ENCODE peak calls at places on chromosome 1, in ten cellular contexts. I is DMS153, F is tibial artery, U is ACHN, L is body of pancreas, G is H54, R is sigmoid colon, T is germinal center, K is HEK293T, H is A549. N is an unnamed sample.

GRCh38 chr1:147756336-147756735 is 4.1 kb downstream of the GJA5 start:
- DNase-seq in I (no peak), F (no peak), U (no peak), L (no peak), G (no peak), R (no peak), T (no peak), K (no peak), H (no peak), N (no peak)

GRCh38 chr1:236451796-236452373 is 57.8 kb downstream of the EDARADD start:
- DNase-seq in I (no peak), F (no peak), U (peak; percentile 43), L (peak; percentile 29), G (peak; percentile 40), R (no peak), T (peak; percentile 50), K (peak; percentile 70), H (peak; percentile 46), N (peak; percentile 37)

GRCh38 chr1:203172184-203173115 is 3.2 kb downstream of the MYBPH start:
- DNase-seq in I (peak; percentile 45), F (peak; percentile 41), U (peak; percentile 85), L (peak; percentile 79), G (peak; percentile 84), R (peak; percentile 79), T (peak; percentile 65), K (peak; percentile 91), H (peak; percentile 67), N (peak; percentile 80)

GRCh38 chr1:10693497-10694273 is 102.8 kb downstream of the CASZ1 start:
- DNase-seq in I (no peak), F (no peak), U (peak; percentile 40), L (no peak), G (peak; percentile 51), R (no peak), T (peak; percentile 83), K (peak; percentile 55), H (no peak), N (peak; percentile 24)

GRCh38 chr1:233113713-233114028 is 163.3 kb downstream of the NTPCR start:
- DNase-seq in I (no peak), F (no peak), U (no peak), L (no peak), G (no peak), R (no peak), T (no peak), K (no peak), H (no peak), N (no peak)

GRCh38 chr1:6483010-6483760 is 8.3 kb downstream of the PLEKHG5 start:
- DNase-seq in I (peak; percentile 30), F (no peak), U (no peak), L (no peak), G (no peak), R (no peak), T (no peak), K (no peak), H (no peak), N (no peak)

GRCh38 chr1:241582921-241583321 is 50.7 kb downstream of the KMO start:
- DNase-seq in I (no peak), F (no peak), U (no peak), L (no peak), G (no peak), R (no peak), T (no peak), K (no peak), H (no peak), N (no peak)

GRCh38 chr1:155062702-155063411 is 683 bp upstream of the EFNA4 start:
- DNase-seq in I (peak; percentile 51), F (no peak), U (peak; percentile 74), L (peak; percentile 75), G (no peak), R (no peak), T (peak; percentile 79), K (peak; percentile 87), H (peak; percentile 72), N (no peak)

GRCh38 chr1:101131239-101131924 is 105.4 kb upstream of the S1PR1 start:
- DNase-seq in I (no peak), F (no peak), U (peak; percentile 7), L (no peak), G (no peak), R (no peak), T (no peak), K (no peak), H (no peak), N (no peak)

GRCh38 chr1:111719135-111719534 is 20.1 kb downstream of the INKA2 start:
- DNase-seq in I (no peak), F (no peak), U (no peak), L (no peak), G (no peak), R (no peak), T (no peak), K (no peak), H (no peak), N (no peak)

GRCh38 chr1:12075195-12076114 is 12.4 kb downstream of the TNFRSF8 start:
- DNase-seq in I (no peak), F (no peak), U (no peak), L (no peak), G (no peak), R (no peak), T (no peak), K (no peak), H (no peak), N (peak; percentile 36)

GRCh38 chr1:154186177-154186576 is 5.7 kb downstream of the TPM3 start:
- DNase-seq in I (peak; percentile 77), F (peak; percentile 27), U (peak; percentile 56), L (peak; percentile 75), G (no peak), R (no peak), T (peak; percentile 55), K (peak; percentile 67), H (peak; percentile 68), N (peak; percentile 43)

GRCh38 chr1:225885336-225885735 is 3.2 kb upstream of the TMEM63A start:
- DNase-seq in I (no peak), F (no peak), U (no peak), L (no peak), G (no peak), R (no peak), T (no peak), K (no peak), H (no peak), N (no peak)

GRCh38 chr1:112706505-112707216 is at the start of gene RHOC:
- DNase-seq in I (no peak), F (peak; percentile 84), U (peak; percentile 70), L (peak; percentile 75), G (peak; percentile 69), R (peak; percentile 85), T (peak; percentile 68), K (peak; percentile 81), H (no peak), N (peak; percentile 41)

GRCh38 chr1:203450016-203450415 is 25.6 kb upstream of the PRELP start:
- DNase-seq in I (no peak), F (no peak), U (no peak), L (no peak), G (no peak), R (no peak), T (no peak), K (no peak), H (no peak), N (no peak)

GRCh38 chr1:6445062-6445763 is 20.6 kb downstream of the ESPN start:
- DNase-seq in I (peak; percentile 16), F (no peak), U (peak; percentile 56), L (peak; percentile 58), G (no peak), R (no peak), T (no peak), K (no peak), H (peak; percentile 60), N (no peak)

GRCh38 chr1:241310451-241310850 is 46.6 kb downstream of the RGS7 start:
- DNase-seq in I (no peak), F (no peak), U (no peak), L (no peak), G (peak; percentile 19), R (no peak), T (no peak), K (no peak), H (no peak), N (peak; percentile 28)

GRCh38 chr1:87045757-87046422 is 131.5 kb downstream of the HS2ST1 start:
- DNase-seq in I (no peak), F (no peak), U (no peak), L (no peak), G (no peak), R (no peak), T (peak; percentile 13), K (no peak), H (no peak), N (no peak)

GRCh38 chr1:113542221-113542701 is 151.9 kb downstream of the MAGI3 start:
- DNase-seq in I (no peak), F (no peak), U (no peak), L (no peak), G (no peak), R (no peak), T (no peak), K (no peak), H (peak; percentile 24), N (peak; percentile 7)

GRCh38 chr1:961132-961652 is 808 bp downstream of the KLHL17 start:
- DNase-seq in I (no peak), F (no peak), U (no peak), L (no peak), G (no peak), R (no peak), T (no peak), K (peak; percentile 46), H (no peak), N (no peak)

GRCh38 chr1:235898126-235898525 is 31.4 kb upstream of the LYST start:
- DNase-seq in I (no peak), F (no peak), U (no peak), L (no peak), G (no peak), R (no peak), T (no peak), K (no peak), H (no peak), N (no peak)

GRCh38 chr1:113701429-113701828 is 57.9 kb downstream of the PHTF1 start:
- DNase-seq in I (no peak), F (no peak), U (no peak), L (no peak), G (no peak), R (no peak), T (peak; percentile 12), K (no peak), H (no peak), N (no peak)

GRCh38 chr1:210695041-210695440 is 366.3 kb downstream of the HHAT start:
- DNase-seq in I (no peak), F (no peak), U (no peak), L (no peak), G (peak; percentile 30), R (no peak), T (no peak), K (no peak), H (no peak), N (no peak)

GRCh38 chr1:204213668-204214662 is at the start of gene GOLT1A:
- DNase-seq in I (peak; percentile 86), F (peak; percentile 78), U (peak; percentile 98), L (peak; percentile 94), G (no peak), R (peak; percentile 80), T (peak; percentile 50), K (no peak), H (peak; percentile 91), N (peak; percentile 50)

GRCh38 chr1:13893456-13893855 is 193.5 kb downstream of the PRDM2 start:
- DNase-seq in I (no peak), F (no peak), U (no peak), L (no peak), G (no peak), R (no peak), T (no peak), K (no peak), H (no peak), N (no peak)

N was measured in HTR-8/SVneo.